ENCODE peak calls at places on chromosomes 11 and 22, in ten cellular contexts. I is astrocyte of the spinal cord; R is tibial artery; U is CD8-positive, alpha-beta T cell; P is Peyer's patch; M is HL-60; V is GM13977; G is B cell; O is AG09309; W is cardiac fibroblast. N is an unnamed sample.

GRCh38 chr22:36907464-36907863 is 6.0 kb upstream of the CSF2RB start:
- DNase-seq in U (no peak), V (no peak), M (no peak), O (no peak), P (no peak), R (no peak), G (no peak), W (no peak), I (no peak), N (no peak)

GRCh38 chr11:11078344-11078743 is 220.5 kb upstream of the ZBED5 start:
- DNase-seq in V (no peak), G (no peak), I (peak; percentile 2), O (no peak), P (no peak), W (peak; percentile 23), U (no peak), M (no peak), R (no peak), N (no peak)

GRCh38 chr11:94754819-94755218 is 13.3 kb upstream of the AMOTL1 start:
- DNase-seq in V (no peak), W (no peak), M (no peak), O (no peak), G (no peak), P (no peak), R (no peak), I (no peak), U (no peak), N (no peak)

GRCh38 chr11:74696932-74697687 is 34.1 kb downstream of the CHRDL2 start:
- DNase-seq in V (peak; percentile 39), P (peak; percentile 76), G (no peak), U (no peak), O (peak; percentile 83), R (peak; percentile 93), W (peak; percentile 98), I (peak; percentile 74), M (no peak), N (no peak)

GRCh38 chr11:82547163-82547560 is 186.5 kb downstream of the FAM181B start:
- DNase-seq in O (no peak), U (no peak), R (no peak), W (no peak), M (peak; percentile 79), V (no peak), I (no peak), G (no peak), P (no peak), N (peak; percentile 9)

GRCh38 chr11:27933992-27934829 is 173.7 kb downstream of the KIF18A start:
- DNase-seq in O (peak; percentile 100), G (no peak), U (no peak), I (peak; percentile 98), V (no peak), P (no peak), W (peak; percentile 50), R (peak; percentile 69), M (no peak), N (no peak)

GRCh38 chr11:117328414-117329010 is 858 bp downstream of the CEP164 start:
- DNase-seq in U (no peak), R (no peak), W (peak; percentile 63), M (no peak), P (peak; percentile 53), I (peak; percentile 58), G (no peak), O (no peak), V (peak; percentile 42), N (no peak)

GRCh38 chr11:103700605-103701004 is 335.8 kb upstream of the DDI1 start:
- DNase-seq in I (peak; percentile 31), O (peak; percentile 72), G (no peak), P (no peak), V (no peak), R (no peak), W (peak; percentile 85), U (no peak), M (no peak), N (no peak)

GRCh38 chr11:18521123-18521522 is 5.6 kb downstream of the TSG101 start:
- DNase-seq in U (no peak), V (no peak), O (no peak), R (no peak), P (no peak), M (no peak), G (no peak), W (no peak), I (no peak), N (no peak)

GRCh38 chr11:18524248-18524647 is 2.5 kb downstream of the TSG101 start:
- DNase-seq in G (no peak), P (no peak), O (no peak), V (no peak), U (no peak), W (no peak), M (no peak), I (no peak), R (no peak), N (no peak)

GRCh38 chr11:18526130-18526520 is 617 bp downstream of the TSG101 start:
- DNase-seq in P (no peak), G (no peak), I (no peak), R (no peak), M (no peak), O (no peak), V (no peak), W (no peak), U (no peak), N (no peak)

GRCh38 chr11:18523079-18523478 is 3.7 kb downstream of the TSG101 start:
- DNase-seq in U (no peak), V (no peak), P (no peak), I (no peak), M (no peak), G (no peak), O (no peak), R (no peak), W (no peak), N (no peak)

GRCh38 chr11:18522388-18522787 is 4.4 kb downstream of the TSG101 start:
- DNase-seq in G (no peak), P (no peak), O (no peak), I (no peak), R (no peak), V (no peak), U (no peak), W (peak; percentile 6), M (no peak), N (no peak)
- TF ChIP-seq CTCF in G (no peak), P (peak; percentile 12), O (no peak), I (peak; percentile 2), R (no peak), V (peak; percentile 9), U (no peak), W (peak; percentile 11), M (no peak), N (peak; percentile 30)

DNA sequence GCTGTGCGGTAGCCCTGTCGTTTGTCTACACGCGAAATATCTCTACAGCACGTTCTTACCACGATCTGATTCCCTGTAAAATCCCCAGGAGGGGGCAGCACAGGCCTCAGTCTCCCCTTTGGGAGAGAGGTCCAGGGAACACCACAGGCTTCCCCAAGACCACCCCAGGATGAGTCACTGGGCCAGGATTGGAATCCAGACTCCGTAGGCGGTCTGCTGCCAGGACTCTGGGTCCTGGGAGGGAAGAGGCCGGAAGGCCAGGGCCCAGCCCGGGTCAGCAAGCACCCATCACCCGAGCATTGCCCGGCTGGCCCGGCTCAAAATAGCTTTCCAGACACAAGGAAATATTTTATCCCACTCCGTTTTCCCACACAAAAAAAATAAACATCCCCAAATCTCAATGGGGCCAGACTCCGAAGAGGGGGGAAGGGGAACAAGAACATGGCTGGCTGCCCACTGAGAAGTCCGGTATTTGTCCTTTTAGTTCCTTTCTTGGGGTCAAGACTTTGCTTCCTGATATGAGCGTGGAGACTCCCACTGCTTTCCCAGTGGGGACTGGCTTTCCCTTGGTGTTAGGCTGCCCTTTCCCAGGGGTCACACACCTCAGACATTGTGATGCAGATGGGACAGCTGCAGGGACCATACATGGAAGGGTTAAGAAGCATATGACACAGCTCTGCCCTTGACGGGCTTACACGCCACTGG is 91.3 kb downstream of the LRRC32 start:
- DNase-seq in O (no peak), P (no peak), G (no peak), U (no peak), I (peak; percentile 51), M (no peak), V (no peak), R (peak; percentile 90), W (peak; percentile 87), N (no peak)
- TF ChIP-seq CTCF in O (no peak), P (no peak), G (no peak), U (no peak), I (peak; percentile 26), M (no peak), V (no peak), R (peak; percentile 54), W (peak; percentile 45), N (no peak)

DNA sequence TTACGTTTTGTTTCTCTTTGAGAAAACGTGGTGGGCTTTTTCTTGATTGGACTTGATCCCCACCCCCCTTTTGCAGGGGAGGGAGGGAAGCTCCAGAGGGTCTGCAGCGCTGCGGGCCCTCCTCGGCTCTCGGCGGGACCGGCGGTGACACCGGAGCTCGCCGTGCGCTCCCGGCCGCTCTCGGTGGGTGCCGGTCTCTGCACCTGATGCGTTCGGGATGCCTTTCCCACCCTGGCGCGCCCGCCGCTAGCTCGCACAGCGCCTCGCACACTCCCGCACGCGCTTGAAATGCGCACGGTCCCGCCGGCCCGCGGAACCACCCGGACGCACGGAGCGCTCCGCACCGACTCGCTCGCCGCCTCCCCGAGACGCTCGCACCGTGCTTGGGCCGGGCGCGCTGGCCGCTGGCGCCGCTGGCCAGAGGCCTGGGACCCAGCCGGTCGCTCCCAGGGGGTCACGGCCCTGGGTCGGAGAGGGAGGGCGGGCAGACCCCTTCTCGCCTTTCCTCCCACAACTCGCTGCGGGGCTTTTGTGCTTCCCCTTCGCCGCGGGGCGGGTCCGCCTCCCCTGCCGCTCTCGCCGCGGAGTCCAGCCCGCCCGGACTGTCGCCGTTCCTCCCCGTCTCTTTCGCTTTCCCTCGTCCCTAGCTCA is 1.0 kb downstream of the ZBTB16 start:
- DNase-seq in U (peak; percentile 38), R (no peak), V (no peak), P (peak; percentile 65), O (no peak), W (no peak), G (no peak), I (peak; percentile 33), M (peak; percentile 35), N (peak; percentile 40)
- TF ChIP-seq CTCF in U (no peak), R (no peak), V (no peak), P (peak; percentile 8), O (no peak), W (no peak), G (no peak), I (no peak), M (no peak), N (peak; percentile 1)

GRCh38 chr22:50272103-50272782 is 2.1 kb upstream of the MAPK11 start:
- DNase-seq in U (no peak), R (no peak), W (no peak), O (no peak), I (no peak), V (no peak), G (no peak), P (no peak), M (no peak), N (no peak)

GRCh38 chr22:50270302-50271010 is at the start of gene MAPK11:
- DNase-seq in U (peak; percentile 75), I (peak; percentile 54), G (peak; percentile 70), O (no peak), M (no peak), W (peak; percentile 73), R (peak; percentile 80), V (peak; percentile 89), P (peak; percentile 84), N (peak; percentile 86)

GRCh38 chr22:50271011-50271394 is 823 bp upstream of the MAPK11 start:
- DNase-seq in R (no peak), O (no peak), P (no peak), M (no peak), W (no peak), U (no peak), V (no peak), I (no peak), G (no peak), N (no peak)

GRCh38 chr22:50269573-50270301 is 443 bp downstream of the MAPK11 start:
- DNase-seq in I (peak; percentile 54), R (no peak), P (no peak), W (peak; percentile 61), V (peak; percentile 86), G (no peak), U (peak; percentile 28), M (no peak), O (no peak), N (no peak)

GRCh38 chr22:50271519-50271970 is 1.4 kb upstream of the MAPK11 start:
- DNase-seq in U (peak; percentile 50), M (no peak), G (no peak), O (no peak), P (peak; percentile 82), I (peak; percentile 64), V (peak; percentile 91), R (no peak), W (peak; percentile 71), N (no peak)
- TF ChIP-seq CTCF in U (no peak), M (no peak), G (no peak), O (peak; percentile 19), P (peak; percentile 29), I (peak; percentile 12), V (peak; percentile 36), R (no peak), W (no peak), N (peak; percentile 20)

N was measured in progenitor cell of endocrine pancreas.